ENCODE peak calls at places on chromosomes 4 and X, in six cellular contexts. J is GM12865; Y is Jurkat, Clone E6-1; G is psoas muscle; V is thoracic aorta; N is neuronal stem cell. W is an unnamed sample.

GRCh38 chr4:61831987-61832386 is 631.9 kb downstream of the ADGRL3 start:
- DNase-seq in Y (no peak), V (no peak), J (no peak), N (no peak), G (no peak), W (no peak)

GRCh38 chr4:107843394-107843793 is 18.7 kb downstream of the SGMS2 start:
- DNase-seq in J (no peak), N (no peak), Y (no peak), V (no peak), G (no peak), W (no peak)

GRCh38 chr4:67712000-67712625 is 11.2 kb upstream of the UBA6 start:
- DNase-seq in J (no peak), N (no peak), G (no peak), V (no peak), Y (no peak), W (peak; percentile 67)

GRCh38 chr4:77385124-77385969 is 220.3 kb upstream of the CXCL13 start:
- DNase-seq in J (peak; percentile 69), N (peak; percentile 63), Y (peak; percentile 55), G (peak; percentile 21), V (no peak), W (peak; percentile 65)

GRCh38 chrX:7168366-7168765 is 20.4 kb upstream of the PUDP start:
- DNase-seq in V (no peak), N (no peak), J (no peak), G (no peak), Y (no peak), W (no peak)

GRCh38 chr4:176099314-176099713 is 33.7 kb downstream of the WDR17 start:
- DNase-seq in N (no peak), G (no peak), Y (peak; percentile 3), V (no peak), J (no peak), W (no peak)

GRCh38 chrX:65392284-65392683 is 142.3 kb downstream of the LAS1L start:
- DNase-seq in J (no peak), G (no peak), V (no peak), N (no peak), Y (no peak), W (no peak)

GRCh38 chr4:111037591-111037990 is 414.7 kb upstream of the PITX2 start:
- DNase-seq in V (no peak), J (no peak), N (no peak), G (no peak), Y (no peak), W (no peak)

GRCh38 chr4:128229458-128229805 is 58.2 kb downstream of the PGRMC2 start:
- DNase-seq in J (no peak), Y (no peak), V (no peak), N (no peak), G (no peak), W (no peak)